ENCODE peak calls at places on chromosomes 6 and 20, in seven cellular contexts. K is endodermal cell; S is stimulated activated CD4-positive, alpha-beta T cell treated with anti-CD3 and anti-CD28 coated beads, Interleukin-1b, Interleukin-23, amount 100 ng/mL, for 24 hours; Z is RPMI7951; C is GM03348; L is HS-5; Y is HFF-Myc. I is an unnamed sample.

GRCh38 chr6:87755697-87756671 is 54.0 kb upstream of the AKIRIN2 start:
- DNase-seq in K (no peak), Y (no peak), L (no peak), Z (peak; percentile 44), C (peak; percentile 38), S (no peak), I (no peak)

GRCh38 chr20:62961310-62961783 is 8.8 kb downstream of the SLC17A9 start:
- DNase-seq in C (no peak), L (no peak), K (peak; percentile 86), S (no peak), Z (no peak), Y (no peak), I (no peak)

GRCh38 chr6:11426571-11426970 is 111.0 kb upstream of the TMEM170B start:
- DNase-seq in L (no peak), S (no peak), K (no peak), C (no peak), Y (no peak), Z (no peak), I (no peak)

GRCh38 chr6:99885051-99885450 is 109.0 kb downstream of the MCHR2 start:
- DNase-seq in L (no peak), K (no peak), S (no peak), C (no peak), Z (no peak), Y (no peak), I (no peak)

GRCh38 chr20:63139856-63140255 is 76.1 kb downstream of the YTHDF1 start:
- DNase-seq in L (no peak), K (no peak), C (no peak), Z (no peak), Y (no peak), S (no peak), I (no peak)

GRCh38 chr6:53795702-53796450 is 1.1 kb downstream of the LRRC1 start:
- DNase-seq in S (no peak), Y (no peak), K (peak; percentile 77), C (peak; percentile 24), Z (no peak), L (no peak), I (no peak)

GRCh38 chr20:25574411-25574810 is 10.9 kb downstream of the NINL start:
- DNase-seq in K (no peak), S (no peak), Y (no peak), Z (peak; percentile 44), C (no peak), L (no peak), I (no peak)

GRCh38 chr20:32574296-32575226 is 10.6 kb downstream of the NOL4L start:
- DNase-seq in L (no peak), S (no peak), K (peak; percentile 82), Z (peak; percentile 81), C (peak; percentile 85), Y (peak; percentile 31), I (no peak)

GRCh38 chr6:48290595-48290994 is 179.6 kb upstream of the PTCHD4 start:
- DNase-seq in S (no peak), C (no peak), K (no peak), Z (no peak), L (no peak), Y (no peak), I (no peak)

GRCh38 chr20:36102809-36103596 is 51.5 kb upstream of the EPB41L1 start:
- DNase-seq in Y (no peak), Z (no peak), C (peak; percentile 44), K (no peak), L (no peak), S (no peak), I (no peak)

GRCh38 chr20:6397115-6397514 is 274.3 kb upstream of the FERMT1 start:
- DNase-seq in C (no peak), S (no peak), L (no peak), Z (no peak), Y (no peak), K (no peak), I (no peak)

GRCh38 chr20:8148501-8148900 is 16.4 kb downstream of the PLCB1 start:
- DNase-seq in Y (no peak), L (no peak), K (no peak), C (no peak), Z (no peak), S (no peak), I (no peak)

GRCh38 chr6:125519367-125519766 is 217.6 kb upstream of the HDDC2 start:
- DNase-seq in L (no peak), S (no peak), K (no peak), Z (peak; percentile 13), C (no peak), Y (no peak), I (no peak)

GRCh38 chr20:23163562-23163961 is 77.4 kb upstream of the CD93 start:
- DNase-seq in C (no peak), S (no peak), Y (no peak), L (no peak), Z (no peak), K (no peak), I (no peak)

GRCh38 chr6:43772571-43773049 is 2.6 kb downstream of the VEGFA start:
- DNase-seq in L (no peak), K (peak; percentile 86), Z (no peak), S (no peak), Y (no peak), C (no peak), I (no peak)

GRCh38 chr20:47585087-47585747 is 83.5 kb downstream of the NCOA3 start:
- DNase-seq in Y (no peak), L (no peak), C (no peak), Z (no peak), K (no peak), S (no peak), I (no peak)

GRCh38 chr6:127457444-127458064 is 1.6 kb downstream of the KIAA0408 start:
- DNase-seq in Y (no peak), C (peak; percentile 59), K (no peak), S (no peak), Z (peak; percentile 25), L (no peak), I (no peak)

GRCh38 chr6:13332349-13332706 is 4.0 kb upstream of the TBC1D7 start:
- DNase-seq in L (no peak), S (no peak), K (peak; percentile 26), Z (no peak), Y (no peak), C (no peak), I (no peak)

GRCh38 chr20:11438412-11438811 is 479.3 kb upstream of the BTBD3 start:
- DNase-seq in S (no peak), Z (no peak), K (no peak), L (no peak), Y (no peak), C (no peak), I (no peak)